ENCODE peak calls at places on chromosomes 1 and 21, in seven cellular contexts. X is heart right ventricle, F is body of pancreas, G is IMR-90, D is psoas muscle, T is upper lobe of left lung, E is neural progenitor cell. Z is an unnamed sample.

GRCh38 chr1:219261454-219261853 is 87.8 kb downstream of the LYPLAL1 start:
- DNase-seq in X (no peak), F (no peak), G (no peak), D (no peak), T (no peak), E (no peak), Z (no peak)

GRCh38 chr1:23816932-23817331 is 8.3 kb downstream of the HMGCL start:
- DNase-seq in X (no peak), F (no peak), G (no peak), D (no peak), T (no peak), E (no peak), Z (no peak)

GRCh38 chr1:156838972-156839371 is 19.9 kb downstream of the INSRR start:
- DNase-seq in X (no peak), F (peak; percentile 42), G (no peak), D (no peak), T (no peak), E (peak; percentile 70), Z (no peak)

GRCh38 chr1:89602871-89603404 is 30.0 kb upstream of the LRRC8C start:
- DNase-seq in X (no peak), F (no peak), G (no peak), D (no peak), T (no peak), E (no peak), Z (no peak)

GRCh38 chr1:178461104-178461503 is 35.7 kb downstream of the CLEC20A start:
- DNase-seq in X (no peak), F (no peak), G (no peak), D (no peak), T (no peak), E (peak; percentile 41), Z (no peak)

GRCh38 chr1:87024936-87025537 is 110.6 kb downstream of the HS2ST1 start:
- DNase-seq in X (no peak), F (no peak), G (peak; percentile 22), D (no peak), T (no peak), E (peak; percentile 29), Z (no peak)

GRCh38 chr1:214551052-214551435 is 358 bp downstream of the PTPN14 start:
- DNase-seq in X (peak; percentile 62), F (peak; percentile 63), G (no peak), D (peak; percentile 64), T (peak; percentile 24), E (peak; percentile 75), Z (peak; percentile 34)

GRCh38 chr1:10965621-10966226 is 46.7 kb upstream of the TARDBP start:
- DNase-seq in X (no peak), F (peak; percentile 52), G (no peak), D (no peak), T (peak; percentile 86), E (no peak), Z (no peak)

GRCh38 chr1:95169544-95169943 is 52.4 kb downstream of the TLCD4 start:
- DNase-seq in X (no peak), F (no peak), G (no peak), D (no peak), T (peak; percentile 60), E (no peak), Z (no peak)

GRCh38 chr1:226711976-226712778 is 26.9 kb downstream of the ITPKB start:
- DNase-seq in X (no peak), F (no peak), G (no peak), D (no peak), T (no peak), E (no peak), Z (no peak)

GRCh38 chr1:182163821-182164223 is 102.3 kb upstream of the ZNF648 start:
- DNase-seq in X (no peak), F (no peak), G (no peak), D (peak; percentile 74), T (no peak), E (no peak), Z (peak; percentile 19)

GRCh38 chr1:26378088-26378878 is 5.7 kb upstream of the ZNF683 start:
- DNase-seq in X (no peak), F (no peak), G (peak; percentile 98), D (no peak), T (peak; percentile 52), E (no peak), Z (no peak)

GRCh38 chr1:99558539-99558938 is 87.4 kb upstream of the PALMD start:
- DNase-seq in X (no peak), F (no peak), G (peak; percentile 75), D (no peak), T (no peak), E (no peak), Z (no peak)

GRCh38 chr21:33231526-33231925 is 1.8 kb downstream of the IFNAR2 start:
- DNase-seq in X (no peak), F (no peak), G (no peak), D (no peak), T (no peak), E (no peak), Z (no peak)

GRCh38 chr1:113058861-113059441 is 14.0 kb upstream of the LRIG2 start:
- DNase-seq in X (no peak), F (no peak), G (no peak), D (no peak), T (no peak), E (peak; percentile 28), Z (no peak)

GRCh38 chr1:246199086-246199485 is 308.0 kb downstream of the SMYD3 start:
- DNase-seq in X (no peak), F (no peak), G (no peak), D (no peak), T (no peak), E (no peak), Z (no peak)

GRCh38 chr1:59238993-59239392 is 57.9 kb upstream of the FGGY start:
- DNase-seq in X (no peak), F (no peak), G (no peak), D (no peak), T (no peak), E (no peak), Z (no peak)

GRCh38 chr1:201825245-201825644 is 3.7 kb upstream of the IPO9 start:
- DNase-seq in X (no peak), F (no peak), G (no peak), D (no peak), T (no peak), E (no peak), Z (no peak)

GRCh38 chr1:19426294-19427086 is 58.8 kb downstream of the CAPZB start:
- DNase-seq in X (no peak), F (no peak), G (no peak), D (no peak), T (no peak), E (no peak), Z (no peak)

GRCh38 chr1:37338658-37339057 is 135.7 kb upstream of the ZC3H12A start:
- DNase-seq in X (no peak), F (no peak), G (no peak), D (no peak), T (no peak), E (no peak), Z (peak; percentile 76)

GRCh38 chr1:212286437-212287131 is 1.4 kb downstream of the PPP2R5A start:
- DNase-seq in X (peak; percentile 13), F (no peak), G (peak; percentile 6), D (no peak), T (no peak), E (peak; percentile 11), Z (no peak)

GRCh38 chr1:26287033-26287711 is 7.3 kb downstream of the SH3BGRL3 start:
- DNase-seq in X (peak; percentile 60), F (no peak), G (peak; percentile 21), D (peak; percentile 70), T (peak; percentile 46), E (no peak), Z (no peak)

GRCh38 chr21:36994501-36995189 is 11.9 kb upstream of the RIPPLY3 start:
- DNase-seq in X (no peak), F (no peak), G (no peak), D (no peak), T (no peak), E (peak; percentile 27), Z (no peak)

GRCh38 chr1:29586991-29587745 is 350.8 kb downstream of the PTPRU start:
- DNase-seq in X (no peak), F (no peak), G (peak; percentile 19), D (no peak), T (no peak), E (no peak), Z (no peak)

GRCh38 chr1:193368302-193368701 is 181.9 kb upstream of the B3GALT2 start:
- DNase-seq in X (no peak), F (no peak), G (no peak), D (no peak), T (no peak), E (no peak), Z (no peak)
- H3K4me3 ChIP-seq in X (no peak overlapping the region), F (no peak overlapping the region), G (no peak overlapping the region), D (no peak overlapping the region), T (no peak overlapping the region), E (no peak overlapping the region), Z (no peak overlapping the region)

GRCh38 chr1:203676455-203676854 is 49.8 kb downstream of the ATP2B4 start:
- DNase-seq in X (no peak), F (no peak), G (no peak), D (no peak), T (no peak), E (no peak), Z (no peak)
- TF ChIP-seq CTCF in X (no peak), F (no peak), G (peak; percentile 10), D (no peak), T (no peak), E (no peak), Z (no peak)

GRCh38 chr1:43653893-43654292 is 3.9 kb downstream of the KDM4A start:
- DNase-seq in X (no peak), F (no peak), G (no peak), D (no peak), T (no peak), E (no peak), Z (no peak)
- H3K27ac ChIP-seq in X (no peak overlapping the region), F (no peak overlapping the region), G (no peak overlapping the region), D (no peak overlapping the region), T (no peak overlapping the region), E (no peak overlapping the region), Z (peak overlapping the region; percentile 23)

GRCh38 chr1:83857705-83858104 is 141.2 kb downstream of the TTLL7 start:
- DNase-seq in X (no peak), F (no peak), G (no peak), D (no peak), T (no peak), E (no peak), Z (no peak)

GRCh38 chr1:83857108-83857507 is 141.8 kb downstream of the TTLL7 start:
- DNase-seq in X (no peak), F (no peak), G (peak; percentile 28), D (no peak), T (no peak), E (peak; percentile 22), Z (no peak)

GRCh38 chr1:83856381-83856780 is 142.6 kb downstream of the TTLL7 start:
- DNase-seq in X (no peak), F (no peak), G (no peak), D (no peak), T (no peak), E (no peak), Z (no peak)

DNA sequence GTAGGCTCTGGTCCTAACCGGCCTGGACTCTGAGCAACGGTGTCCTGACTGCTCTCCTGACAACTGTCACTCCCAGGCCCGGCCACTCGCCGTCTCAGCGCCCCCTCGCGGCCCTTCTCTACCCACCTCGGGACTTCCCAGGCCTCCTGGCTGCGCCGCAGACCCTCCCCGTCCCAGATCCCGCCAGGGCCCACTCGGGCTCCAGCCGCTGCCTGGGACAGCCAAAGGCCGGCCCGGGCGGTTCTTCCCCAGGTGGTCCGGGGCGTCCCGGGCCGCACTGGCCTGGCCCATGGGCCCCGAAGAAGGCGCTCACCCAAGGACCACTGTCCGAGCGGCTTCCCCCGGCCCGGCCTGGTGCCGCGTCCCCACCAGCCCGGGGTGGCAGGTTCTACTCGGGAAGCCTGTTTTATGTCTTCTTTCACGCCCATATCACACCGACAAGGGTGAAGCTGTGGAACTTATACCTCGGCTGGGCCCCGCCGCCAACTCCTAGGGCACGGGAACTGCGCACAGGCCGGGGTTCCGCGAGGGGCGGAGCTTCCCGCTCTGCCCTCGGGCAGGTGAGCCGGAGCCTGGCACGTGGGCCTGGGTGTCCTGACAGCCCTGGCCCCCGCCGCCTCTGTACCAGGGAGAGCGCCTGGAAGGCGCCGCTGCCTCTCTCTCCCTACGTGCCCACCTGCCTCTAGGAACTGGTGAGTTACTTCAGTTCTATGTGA is 138.3 kb downstream of the TTLL7 start:
- DNase-seq in X (peak; percentile 86), F (peak; percentile 89), G (no peak), D (peak; percentile 74), T (peak; percentile 86), E (peak; percentile 81), Z (peak; percentile 37)
- H3K4me3 ChIP-seq in X (peak overlapping the region; percentile 57), F (peak overlapping the region; percentile 58), G (peak overlapping the region; percentile 7), D (peak overlapping the region; percentile 59), T (peak overlapping the region; percentile 43), E (peak overlapping the region; percentile 37), Z (peak overlapping the region; percentile 58)

Z was measured in dorsolateral prefrontal cortex.